ENCODE peak calls at places on chromosome 16, in five cellular contexts. One of them, this sample, is unnamed.

GRCh38 chr16:75188832-75189477 is 18.0 kb downstream of the CTRB2 start:
- DNase-seq in NCI-H69: no peak
- DNase-seq in EL: no peak
- DNase-seq in H7: no peak
- DNase-seq in smooth muscle cell of the brain vasculature: no peak
- DNase-seq in this sample: no peak

GRCh38 chr16:20336955-20337354 is 9.6 kb upstream of the GP2 start:
- DNase-seq in EL: no peak
- DNase-seq in NCI-H69: no peak
- DNase-seq in smooth muscle cell of the brain vasculature: no peak
- DNase-seq in H7: no peak
- DNase-seq in this sample: no peak

GRCh38 chr16:66881014-66881417 is 701 bp downstream of the PDP2 start:
- DNase-seq in H7: no peak
- DNase-seq in EL: peak
- DNase-seq in NCI-H69: peak
- DNase-seq in smooth muscle cell of the brain vasculature: no peak
- DNase-seq in this sample: no peak

GRCh38 chr16:85422374-85423185 is 190.5 kb upstream of the GSE1 start:
- DNase-seq in smooth muscle cell of the brain vasculature: no peak
- DNase-seq in H7: peak
- DNase-seq in NCI-H69: peak
- DNase-seq in EL: no peak
- DNase-seq in this sample: no peak

GRCh38 chr16:48611329-48612137 is 1.6 kb upstream of the N4BP1 start:
- DNase-seq in EL: no peak
- DNase-seq in NCI-H69: peak
- DNase-seq in smooth muscle cell of the brain vasculature: no peak
- DNase-seq in H7: peak
- DNase-seq in this sample: peak

GRCh38 chr16:77113835-77114234 is 77.2 kb upstream of the MON1B start:
- DNase-seq in smooth muscle cell of the brain vasculature: no peak
- DNase-seq in H7: no peak
- DNase-seq in EL: no peak
- DNase-seq in NCI-H69: no peak
- DNase-seq in this sample: no peak

GRCh38 chr16:21272253-21272652 is 5.8 kb downstream of the CRYM start:
- DNase-seq in NCI-H69: no peak
- DNase-seq in H7: no peak
- DNase-seq in smooth muscle cell of the brain vasculature: no peak
- DNase-seq in EL: no peak
- DNase-seq in this sample: no peak

GRCh38 chr16:67560827-67561342 is 1.4 kb upstream of the CTCF start:
- DNase-seq in NCI-H69: no peak
- DNase-seq in H7: no peak
- DNase-seq in EL: no peak
- DNase-seq in smooth muscle cell of the brain vasculature: no peak
- DNase-seq in this sample: no peak